ENCODE peak calls at places on chromosomes 2 and 18, in eight cellular contexts. Q is activated T-helper 1 cell treated with anti-CD3 and anti-CD28 coated beads, Interleukin-12 subunit alpha, Interleukin-12 subunit beta, Interleukin-2, Interleukin-4 antibody, amounts not matched to agents 30 ng/mL and 10 ng/mL and 1 ng/mL, durations not matched to agents 14 hours and 24 hours and 36 hours; F is Peyer's patch; R is AG10803; W is A172; E is H54; V is hepatic stellate cell; I is aorta. O is an unnamed sample.

GRCh38 chr2:58992062-58992736 is 751.1 kb upstream of the FANCL start:
- DNase-seq in Q (no peak), F (no peak), R (no peak), W (peak; percentile 4), E (no peak), V (no peak), I (no peak), O (peak; percentile 57)

GRCh38 chr2:224146356-224147160 is 107.5 kb upstream of the SERPINE2 start:
- DNase-seq in Q (no peak), F (peak; percentile 58), R (no peak), W (no peak), E (no peak), V (no peak), I (no peak), O (no peak)

GRCh38 chr2:172247203-172247602 is 144.5 kb upstream of the DLX2 start:
- DNase-seq in Q (no peak), F (no peak), R (no peak), W (no peak), E (no peak), V (no peak), I (no peak), O (no peak)

GRCh38 chr18:79798999-79799370 is 1.2 kb downstream of the KCNG2 start:
- DNase-seq in Q (no peak), F (peak; percentile 64), R (no peak), W (no peak), E (no peak), V (no peak), I (no peak), O (no peak)

GRCh38 chr2:42976400-42976799 is 184.0 kb upstream of the HAAO start:
- DNase-seq in Q (no peak), F (peak; percentile 45), R (no peak), W (no peak), E (no peak), V (no peak), I (no peak), O (no peak)

GRCh38 chr18:41906528-41907256 is 48.3 kb upstream of the PIK3C3 start:
- DNase-seq in Q (peak; percentile 2), F (no peak), R (peak; percentile 67), W (peak; percentile 63), E (peak; percentile 9), V (peak; percentile 7), I (no peak), O (peak; percentile 2)

GRCh38 chr2:85577386-85578242 is at the start of gene VAMP8:
- DNase-seq in Q (peak; percentile 52), F (peak; percentile 94), R (no peak), W (no peak), E (no peak), V (no peak), I (peak; percentile 72), O (peak; percentile 31)

GRCh38 chr18:73945130-73945792 is 202.4 kb downstream of the FBXO15 start:
- DNase-seq in Q (no peak), F (no peak), R (no peak), W (peak; percentile 5), E (no peak), V (no peak), I (no peak), O (peak; percentile 22)

GRCh38 chr2:120539937-120540718 is 194.2 kb downstream of the INHBB start:
- DNase-seq in Q (no peak), F (peak; percentile 53), R (peak; percentile 98), W (peak; percentile 90), E (peak; percentile 92), V (peak; percentile 98), I (peak; percentile 89), O (peak; percentile 89)

GRCh38 chr2:38152913-38153312 is 77.0 kb upstream of the CYP1B1 start:
- DNase-seq in Q (no peak), F (no peak), R (no peak), W (no peak), E (no peak), V (no peak), I (no peak), O (no peak)

GRCh38 chr2:65537651-65538385 is 105.4 kb upstream of the SPRED2 start:
- DNase-seq in Q (no peak), F (no peak), R (peak; percentile 20), W (no peak), E (no peak), V (no peak), I (no peak), O (no peak)

GRCh38 chr18:3453540-3454364 is 3.8 kb downstream of the TGIF1 start:
- DNase-seq in Q (no peak), F (peak; percentile 70), R (peak; percentile 99), W (peak; percentile 78), E (no peak), V (peak; percentile 62), I (peak; percentile 84), O (peak; percentile 68)

GRCh38 chr2:240644859-240645301 is 19.6 kb downstream of the GPR35 start:
- DNase-seq in Q (no peak), F (no peak), R (no peak), W (no peak), E (no peak), V (no peak), I (no peak), O (no peak)

GRCh38 chr2:9108210-9108967 is 98.2 kb upstream of the ASAP2 start:
- DNase-seq in Q (no peak), F (no peak), R (no peak), W (no peak), E (no peak), V (no peak), I (no peak), O (no peak)

GRCh38 chr2:157181234-157181633 is 76.3 kb upstream of the GALNT5 start:
- DNase-seq in Q (no peak), F (no peak), R (no peak), W (no peak), E (no peak), V (no peak), I (no peak), O (no peak)

GRCh38 chr2:190417045-190417842 is 9.1 kb downstream of the MFSD6 start:
- DNase-seq in Q (no peak), F (no peak), R (no peak), W (no peak), E (no peak), V (no peak), I (no peak), O (no peak)

GRCh38 chr2:74502147-74502719 is 2.8 kb upstream of the LBX2 start:
- DNase-seq in Q (no peak), F (peak; percentile 83), R (no peak), W (no peak), E (no peak), V (no peak), I (no peak), O (no peak)

GRCh38 chr18:55650363-55650870 is 62.4 kb upstream of the TCF4 start:
- DNase-seq in Q (no peak), F (no peak), R (no peak), W (no peak), E (no peak), V (peak; percentile 26), I (no peak), O (no peak)

GRCh38 chr2:234873828-234874173 is 78.0 kb upstream of the SH3BP4 start:
- DNase-seq in Q (no peak), F (peak; percentile 49), R (peak; percentile 65), W (peak; percentile 75), E (no peak), V (peak; percentile 77), I (peak; percentile 56), O (peak; percentile 90)

GRCh38 chr18:23226930-23227728 is 91.8 kb downstream of the CABLES1 start:
- DNase-seq in Q (no peak), F (no peak), R (peak; percentile 80), W (peak; percentile 76), E (peak; percentile 15), V (peak; percentile 65), I (peak; percentile 83), O (peak; percentile 59)

GRCh38 chr2:39874236-39874635 is 95.2 kb upstream of the THUMPD2 start:
- DNase-seq in Q (no peak), F (no peak), R (no peak), W (no peak), E (no peak), V (no peak), I (no peak), O (no peak)

GRCh38 chr18:76407681-76408080 is 87.4 kb downstream of the ZNF516 start:
- DNase-seq in Q (no peak), F (peak; percentile 38), R (no peak), W (no peak), E (no peak), V (no peak), I (no peak), O (no peak)